ENCODE peak calls at places on chromosomes 2 and 18, in seven cellular contexts. X, T, R, V, I, N and J are unnamed samples.
A peak's percentile ranks its signal among the peaks of the same experiment; 100 is the strongest.

GRCh38 chr2:96869281-96869823 is 528 bp downstream of the SEMA4C start:
- DNase-seq in T (peak; percentile 54), X (no peak), I (peak; percentile 77), R (peak; percentile 79), N (peak; percentile 87), V (peak; percentile 81), J (no peak)

GRCh38 chr2:30527859-30528258 is 80.8 kb downstream of the LCLAT1 start:
- DNase-seq in X (no peak), I (peak; percentile 58), N (no peak), V (no peak), T (peak; percentile 6), R (no peak), J (no peak)

GRCh38 chr2:158493458-158493857 is 36.7 kb downstream of the PKP4 start:
- DNase-seq in X (no peak), I (no peak), V (no peak), T (no peak), R (peak; percentile 12), N (no peak), J (no peak)

GRCh38 chr2:84534225-84534624 is 17.9 kb downstream of the DNAH6 start:
- DNase-seq in I (no peak), X (no peak), V (no peak), N (no peak), R (no peak), T (no peak), J (no peak)

GRCh38 chr2:129331638-129332037 is 647.8 kb upstream of the RAB6C start:
- DNase-seq in X (no peak), R (peak; percentile 9), N (no peak), V (no peak), T (no peak), I (no peak), J (no peak)

GRCh38 chr18:58529714-58530354 is 99.1 kb downstream of the ALPK2 start:
- DNase-seq in X (no peak), I (peak; percentile 63), T (peak; percentile 57), R (peak; percentile 82), N (peak; percentile 41), V (peak; percentile 44), J (no peak)

GRCh38 chr18:13381331-13381730 is 162.8 kb downstream of the LDLRAD4 start:
- DNase-seq in I (no peak), T (no peak), X (no peak), V (no peak), N (no peak), R (no peak), J (no peak)

GRCh38 chr2:188330316-188331053 is 38.8 kb downstream of the GULP1 start:
- DNase-seq in V (no peak), R (peak; percentile 62), N (no peak), X (no peak), T (no peak), I (no peak), J (no peak)

GRCh38 chr2:27929916-27930486 is 39.5 kb downstream of the BABAM2 start:
- DNase-seq in V (no peak), T (no peak), R (no peak), I (no peak), X (no peak), N (no peak), J (no peak)

GRCh38 chr18:6106116-6106645 is 210.9 kb upstream of the TMEM200C start:
- DNase-seq in T (no peak), X (no peak), I (no peak), N (no peak), R (no peak), V (no peak), J (no peak)

GRCh38 chr18:3998698-3999333 is 456.3 kb downstream of the DLGAP1 start:
- DNase-seq in X (no peak), N (no peak), T (peak; percentile 50), V (no peak), R (peak; percentile 62), I (no peak), J (no peak)

GRCh38 chr2:127638361-127639110 is 7.4 kb upstream of the GPR17 start:
- DNase-seq in V (no peak), N (peak; percentile 49), R (peak; percentile 17), X (no peak), T (peak; percentile 27), I (no peak), J (no peak)

GRCh38 chr18:32019251-32019943 is 772 bp downstream of the RNF125 start:
- DNase-seq in I (peak; percentile 34), N (peak; percentile 53), R (peak; percentile 53), V (peak; percentile 27), T (peak; percentile 52), X (peak; percentile 60), J (peak; percentile 16)

GRCh38 chr2:190578158-190579057 is 43.9 kb upstream of the NEMP2 start:
- DNase-seq in X (no peak), I (peak; percentile 34), R (no peak), N (no peak), T (peak; percentile 88), V (no peak), J (no peak)

GRCh38 chr18:79964330-79965118 is at the start of gene HSBP1L1:
- DNase-seq in N (peak; percentile 74), I (peak; percentile 56), V (no peak), X (peak; percentile 86), R (peak; percentile 94), T (peak; percentile 68), J (no peak)

GRCh38 chr18:26227051-26227672 is 917 bp downstream of the TAF4B start:
- DNase-seq in T (peak; percentile 40), X (peak; percentile 33), R (peak; percentile 25), I (no peak), V (peak; percentile 21), N (no peak), J (no peak)

GRCh38 chr18:26226229-26227050 is at the start of gene TAF4B:
- DNase-seq in X (peak; percentile 96), R (peak; percentile 95), N (peak; percentile 94), I (peak; percentile 93), T (peak; percentile 94), V (peak; percentile 92), J (no peak)

GRCh38 chr18:26230497-26230896 is 4.3 kb downstream of the TAF4B start:
- DNase-seq in X (no peak), I (no peak), R (no peak), V (no peak), N (no peak), T (no peak), J (no peak)

GRCh38 chr18:26225915-26226228 is 373 bp upstream of the TAF4B start:
- DNase-seq in X (no peak), N (no peak), I (no peak), T (no peak), R (no peak), V (no peak), J (no peak)

DNA sequence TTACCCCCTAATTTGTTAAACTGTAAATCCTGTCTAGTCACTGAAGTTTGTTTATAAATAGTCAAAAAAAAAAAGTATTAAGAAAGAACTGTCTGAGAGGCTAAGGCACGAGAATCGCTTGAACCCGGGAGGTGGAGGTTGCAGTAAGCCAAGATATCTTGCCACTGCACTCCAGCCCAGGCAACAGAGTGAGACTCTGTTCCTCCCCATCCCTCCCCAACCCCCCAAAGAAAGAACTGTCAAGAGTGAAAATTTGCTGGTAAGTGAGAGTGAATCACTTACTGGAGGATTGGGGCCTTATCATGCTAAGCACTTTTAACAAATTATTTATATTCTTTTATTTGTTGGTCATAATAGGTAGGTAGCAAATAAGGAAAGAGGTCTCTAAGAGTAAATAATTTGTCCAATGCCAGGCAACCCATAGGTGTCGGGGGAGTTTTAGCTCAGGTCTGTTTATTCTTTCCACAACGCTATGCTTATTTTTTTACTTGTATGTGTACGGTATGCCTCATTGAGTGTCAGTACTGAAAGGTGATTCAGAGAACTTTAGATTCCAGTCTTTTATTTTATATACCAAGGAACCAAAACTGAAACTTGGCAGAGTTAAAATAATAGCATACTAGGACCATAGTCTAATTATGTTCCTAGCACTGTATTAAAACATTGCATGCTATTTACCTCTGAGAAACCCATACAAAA is 2.5 kb downstream of the TAF4B start:
- DNase-seq in I (no peak), X (no peak), V (no peak), N (no peak), R (no peak), T (peak; percentile 8), J (no peak)
- H3K4me3 ChIP-seq in I (no peak overlapping the region), X (peak overlapping the region; percentile 88), V (no peak overlapping the region), N (no peak overlapping the region), R (no peak overlapping the region), T (no peak overlapping the region), J (no peak overlapping the region)

DNA sequence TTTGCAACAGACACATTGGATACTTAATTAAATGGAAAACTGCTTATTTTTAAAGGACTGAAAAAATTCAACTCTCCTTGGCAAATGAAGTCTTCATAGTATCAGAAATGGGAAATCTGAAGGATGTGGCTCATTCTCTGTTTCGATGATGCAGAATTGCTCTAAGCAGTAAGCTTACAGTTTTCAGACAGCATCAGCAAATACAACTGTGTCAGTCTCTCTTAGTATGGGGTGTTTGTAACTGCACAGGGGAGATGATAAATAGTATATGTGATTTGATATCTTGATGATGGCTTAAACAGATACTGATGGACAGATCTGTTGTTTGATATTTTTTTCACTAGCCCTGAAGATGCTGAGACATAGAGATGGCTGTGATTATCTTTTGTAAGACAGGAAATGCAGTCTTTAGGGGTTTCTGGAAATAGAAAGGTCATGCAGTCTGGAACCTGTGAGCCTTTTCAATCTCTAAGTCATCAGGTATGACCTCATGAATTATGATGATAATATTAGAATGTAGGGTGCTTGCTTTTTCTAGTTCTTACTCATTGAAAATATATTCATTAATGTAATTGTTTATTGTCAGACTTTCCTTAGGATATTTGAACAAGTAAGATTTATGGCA is 84.2 kb downstream of the SLC4A10 start:
- DNase-seq in R (no peak), T (no peak), V (no peak), N (no peak), I (no peak), X (no peak), J (no peak)
- H3K4me3 ChIP-seq in R (no peak overlapping the region), T (no peak overlapping the region), V (no peak overlapping the region), N (no peak overlapping the region), I (no peak overlapping the region), X (no peak overlapping the region), J (no peak overlapping the region)

DNA sequence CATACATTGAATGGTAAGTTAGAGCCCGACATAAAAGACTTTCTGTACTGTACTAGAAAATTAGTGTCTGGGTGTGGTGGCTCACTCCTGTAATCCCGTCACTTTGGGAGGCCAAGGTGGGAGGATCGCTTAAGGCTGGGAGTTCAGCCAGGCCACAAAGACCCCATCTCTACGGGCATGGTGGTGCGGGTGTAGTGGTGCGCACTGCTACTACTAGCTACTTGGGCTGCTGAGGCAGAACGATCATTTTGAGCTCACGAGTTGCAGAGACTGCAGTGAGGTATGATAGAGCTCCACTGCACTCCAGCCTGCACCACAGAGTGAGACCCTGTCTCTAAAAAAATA is 2.3 kb downstream of the MARCHF7 start:
- DNase-seq in N (no peak), I (no peak), R (peak; percentile 27), X (no peak), T (no peak), V (no peak), J (no peak)
- H3K4me3 ChIP-seq in N (no peak overlapping the region), I (no peak overlapping the region), R (peak overlapping the region; percentile 84), X (peak overlapping the region; percentile 6), T (peak overlapping the region; percentile 95), V (no peak overlapping the region), J (peak overlapping the region; percentile 95)

DNA sequence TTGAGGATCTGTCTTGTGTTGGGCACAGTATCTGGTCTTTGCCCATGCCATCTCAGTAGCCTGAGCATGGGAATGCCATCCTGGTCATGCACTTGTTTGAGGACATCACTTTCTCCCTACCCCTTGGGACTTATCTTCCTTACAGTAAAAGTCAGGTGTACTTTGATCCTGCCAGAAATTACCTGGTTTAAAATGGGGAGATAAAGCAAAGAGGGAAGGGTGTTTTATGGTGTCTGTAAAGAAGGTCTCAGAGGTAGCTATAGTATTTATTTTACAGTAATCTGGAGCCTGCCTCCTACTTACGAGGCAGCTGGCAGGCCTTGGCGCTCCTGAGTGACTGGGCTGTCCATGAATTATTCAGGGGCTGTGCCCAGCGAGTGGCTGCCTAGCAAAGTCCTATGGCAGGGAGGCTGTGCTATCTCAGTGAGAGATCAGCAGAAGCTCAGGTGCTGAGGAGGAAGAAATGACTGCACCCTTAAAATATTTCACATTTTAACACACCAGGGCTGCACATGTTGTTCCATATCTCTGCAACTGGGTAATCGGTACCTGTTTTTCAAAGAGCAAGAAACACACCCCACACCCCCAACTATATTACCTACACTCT is 93.9 kb downstream of the SPTBN1 start:
- DNase-seq in V (no peak), T (no peak), X (no peak), N (no peak), R (no peak), I (peak; percentile 51), J (no peak)
- H3K4me3 ChIP-seq in V (no peak overlapping the region), T (no peak overlapping the region), X (no peak overlapping the region), N (no peak overlapping the region), R (no peak overlapping the region), I (no peak overlapping the region), J (no peak overlapping the region)